ENCODE peak calls at places on chromosomes 7 and 10, in eight cellular contexts. K is Right ventricle myocardium superior; G is astrocyte of the cerebellum; I is hippocampal formation; U is cardiac muscle cell; N is dermis microvascular lymphatic vessel endothelial cell; B is naive thymus-derived CD8-positive, alpha-beta T cell; C is fibroblast of lung. H is an unnamed sample.

GRCh38 chr7:88759216-88759955 is at the start of gene ZNF804B:
- DNase-seq in K (peak), B (no peak), N (no peak), C (no peak), I (no peak), U (no peak), G (no peak), H (peak)

GRCh38 chr10:88980247-88980646 is 10.4 kb upstream of the FAS start:
- DNase-seq in K (no peak), C (no peak), U (no peak), I (no peak), G (no peak), N (no peak), B (no peak), H (no peak)

GRCh38 chr10:30155401-30155800 is 96.0 kb upstream of the JCAD start:
- DNase-seq in I (no peak), U (peak), G (peak), B (no peak), K (no peak), C (no peak), N (peak), H (no peak)

GRCh38 chr10:126092806-126093205 is 196.4 kb downstream of the FANK1 start:
- DNase-seq in I (no peak), K (no peak), C (no peak), N (no peak), U (peak), G (peak), B (no peak), H (no peak)

GRCh38 chr7:106582365-106582764 is 78.6 kb downstream of the CCDC71L start:
- DNase-seq in B (no peak), G (no peak), K (no peak), U (no peak), N (no peak), C (no peak), I (no peak), H (no peak)

GRCh38 chr7:29888006-29888405 is 81.7 kb downstream of the WIPF3 start:
- DNase-seq in C (no peak), K (no peak), U (no peak), N (no peak), B (no peak), G (no peak), I (no peak), H (no peak)

GRCh38 chr7:73773700-73774517 is 3.8 kb upstream of the CLDN3 start:
- DNase-seq in K (no peak), N (no peak), G (no peak), I (no peak), B (no peak), U (no peak), C (no peak), H (no peak)

GRCh38 chr10:121608669-121609190 is 10.5 kb upstream of the FGFR2 start:
- DNase-seq in K (peak), G (no peak), N (no peak), U (peak), I (no peak), C (no peak), B (no peak), H (peak)

GRCh38 chr10:67603086-67603485 is 92.9 kb downstream of the CTNNA3 start:
- DNase-seq in B (no peak), N (peak), I (no peak), C (no peak), G (no peak), U (no peak), K (no peak), H (no peak)

GRCh38 chr10:114541081-114541833 is 116.8 kb downstream of the ABLIM1 start:
- DNase-seq in B (peak), K (peak), G (peak), U (peak), I (no peak), N (no peak), C (peak), H (peak)

GRCh38 chr10:77626266-77626935 is 11.2 kb downstream of the KCNMA1 start:
- DNase-seq in C (no peak), B (no peak), N (no peak), I (no peak), U (no peak), K (no peak), G (peak), H (no peak)

GRCh38 chr10:23158370-23158769 is 33.7 kb upstream of the PTF1A start:
- DNase-seq in C (peak), N (peak), U (peak), B (peak), K (no peak), G (peak), I (peak), H (no peak)

GRCh38 chr10:4399571-4399970 is 426.4 kb upstream of the AKR1E2 start:
- DNase-seq in I (no peak), B (no peak), N (no peak), C (peak), U (peak), K (no peak), G (no peak), H (no peak)

H was measured in left ventricle myocardium inferior.